ENCODE peak calls at places on chromosome 13, in ten cellular contexts. S is IMR-90, A is uterus, Q is amniotic stem cell, G is KBM-7, J is fibroblast of pulmonary artery, E is omental fat pad, T is EL, O is DMS153, P is right lobe of liver. H is an unnamed sample.

GRCh38 chr13:25046985-25047660 is 48.8 kb upstream of the PABPC3 start:
- DNase-seq in P (no peak), S (peak), A (no peak), G (no peak), Q (peak), J (peak), T (peak), E (no peak), O (peak), H (no peak)

GRCh38 chr13:112905990-112906641 is 62.9 kb upstream of the MCF2L start:
- DNase-seq in E (peak), S (no peak), G (no peak), O (peak), T (no peak), A (no peak), P (peak), J (no peak), Q (no peak), H (peak)

GRCh38 chr13:59542303-59542702 is 621.4 kb downstream of the DIAPH3 start:
- DNase-seq in G (no peak), Q (no peak), A (no peak), T (no peak), O (no peak), S (no peak), P (no peak), E (no peak), J (no peak), H (no peak)

GRCh38 chr13:68019901-68020300 is 789.8 kb upstream of the PCDH9 start:
- DNase-seq in Q (no peak), O (no peak), A (no peak), P (no peak), E (no peak), T (no peak), S (no peak), J (no peak), G (no peak), H (no peak)

GRCh38 chr13:30735025-30735967 is at the start of gene ALOX5AP:
- DNase-seq in T (no peak), J (no peak), O (no peak), A (no peak), G (peak), E (no peak), S (no peak), Q (no peak), P (no peak), H (no peak)

GRCh38 chr13:43730642-43731041 is 56.1 kb downstream of the ENOX1 start:
- DNase-seq in O (no peak), E (no peak), Q (no peak), S (peak), J (peak), A (no peak), G (no peak), T (peak), P (no peak), H (no peak)

GRCh38 chr13:83577183-83577582 is 305.1 kb downstream of the SLITRK1 start:
- DNase-seq in S (no peak), P (no peak), E (no peak), T (no peak), Q (no peak), A (no peak), J (no peak), G (no peak), O (no peak), H (no peak)

GRCh38 chr13:42875448-42876269 is 94.3 kb downstream of the FAM216B start:
- DNase-seq in O (no peak), J (peak), Q (no peak), G (no peak), E (no peak), S (peak), P (no peak), A (no peak), T (no peak), H (no peak)

GRCh38 chr13:50115695-50116094 is 100.5 kb downstream of the KCNRG start:
- DNase-seq in Q (no peak), E (no peak), S (no peak), T (no peak), P (no peak), G (no peak), O (no peak), J (no peak), A (no peak), H (no peak)

GRCh38 chr13:25922373-25922772 is 129.4 kb downstream of the SHISA2 start:
- DNase-seq in S (no peak), Q (no peak), O (no peak), G (no peak), T (no peak), A (no peak), J (no peak), P (no peak), E (no peak), H (no peak)

GRCh38 chr13:95073826-95074345 is 227.4 kb downstream of the ABCC4 start:
- DNase-seq in J (peak), G (no peak), P (no peak), T (peak), S (no peak), E (no peak), A (no peak), O (no peak), Q (no peak), H (no peak)

GRCh38 chr13:32537580-32538233 is 888 bp downstream of the N4BP2L2 start:
- DNase-seq in G (no peak), T (peak), S (no peak), A (peak), J (peak), O (no peak), E (no peak), P (peak), Q (no peak), H (peak)

GRCh38 chr13:112685856-112686255 is 4.0 kb upstream of the ATP11A start:
- DNase-seq in T (no peak), O (peak), P (no peak), J (no peak), G (no peak), Q (no peak), S (no peak), A (no peak), E (no peak), H (no peak)

GRCh38 chr13:28631792-28632191 is 27.1 kb upstream of the POMP start:
- DNase-seq in E (no peak), P (no peak), J (no peak), S (peak), G (no peak), Q (no peak), T (peak), A (no peak), O (no peak), H (no peak)

GRCh38 chr13:108779308-108779707 is 149.9 kb downstream of the MYO16 start:
- DNase-seq in P (no peak), J (no peak), Q (no peak), A (no peak), G (peak), O (no peak), T (no peak), E (no peak), S (no peak), H (no peak)

GRCh38 chr13:42355118-42355840 is 83.3 kb downstream of the AKAP11 start:
- DNase-seq in T (no peak), O (no peak), A (no peak), G (no peak), S (no peak), Q (no peak), J (no peak), P (no peak), E (no peak), H (no peak)

GRCh38 chr13:94778585-94778984 is 66.2 kb upstream of the SOX21 start:
- DNase-seq in S (no peak), P (no peak), Q (no peak), G (no peak), O (no peak), T (no peak), E (no peak), J (no peak), A (no peak), H (no peak)

GRCh38 chr13:30829788-30830637 is 76.1 kb upstream of the MEDAG start:
- DNase-seq in J (no peak), A (no peak), Q (no peak), T (peak), O (no peak), E (no peak), S (no peak), P (no peak), G (no peak), H (no peak)

H was measured in sciatic nerve.